ENCODE peak calls at places on chromosomes 6 and 20, in eight cellular contexts. R is gastrocnemius medialis; J is myocyte; P is pancreas; M is T1000; A is Jurkat, Clone E6-1; L is NT2/D1; T is endothelial cell of umbilical vein. H is an unnamed sample.

GRCh38 chr6:139308936-139309603 is 17.3 kb upstream of the TXLNB start:
- DNase-seq in R (no peak), J (peak), P (no peak), M (no peak), A (no peak), L (no peak), T (no peak), H (no peak)

GRCh38 chr6:91879346-91879995 is 1292.6 kb upstream of the MAP3K7 start:
- DNase-seq in R (no peak), J (no peak), P (no peak), M (no peak), A (no peak), L (no peak), T (no peak), H (no peak)

GRCh38 chr6:137218473-137218916 is 690 bp downstream of the IFNGR1 start:
- DNase-seq in R (peak), J (peak), P (peak), M (peak), A (no peak), L (no peak), T (peak), H (peak)

GRCh38 chr6:95280690-95281273 is 296.6 kb upstream of the MANEA start:
- DNase-seq in R (no peak), J (no peak), P (no peak), M (no peak), A (peak), L (peak), T (no peak), H (peak)

GRCh38 chr6:35327349-35328027 is 14.9 kb upstream of the PPARD start:
- DNase-seq in R (no peak), J (peak), P (peak), M (peak), A (peak), L (no peak), T (peak), H (no peak)

GRCh38 chr6:24440897-24441598 is 38.3 kb downstream of the MRS2 start:
- DNase-seq in R (peak), J (no peak), P (no peak), M (no peak), A (no peak), L (no peak), T (no peak), H (no peak)

GRCh38 chr20:9359561-9360308 is 154.7 kb upstream of the LAMP5 start:
- DNase-seq in R (peak), J (peak), P (peak), M (no peak), A (peak), L (peak), T (peak), H (peak)

GRCh38 chr20:50272413-50273120 is 81.9 kb downstream of the CEBPB start:
- DNase-seq in R (no peak), J (no peak), P (no peak), M (no peak), A (no peak), L (no peak), T (no peak), H (no peak)

GRCh38 chr6:34658605-34659218 is 37.9 kb downstream of the ILRUN start:
- DNase-seq in R (no peak), J (no peak), P (no peak), M (no peak), A (no peak), L (no peak), T (no peak), H (no peak)

GRCh38 chr20:19758888-19759331 is 852 bp downstream of the RIN2 start:
- DNase-seq in R (peak), J (peak), P (peak), M (no peak), A (no peak), L (no peak), T (peak), H (peak)